ENCODE peak calls at places on chromosomes 12 and 14, in ten cellular contexts. X is ovary; Z is esophagus muscularis mucosa; U is NCI-H1105; S is stimulated activated CD8-positive, alpha-beta memory T cell treated with anti-CD3 and anti-CD28 coated beads, Interleukin-2, amount 100 ng/mL, for 1 hour; R is iris pigment epithelial cell; Q is HS-27A; G is lower leg skin; A is NAMALWA; O is germinal center. M is an unnamed sample.

GRCh38 chr14:24032727-24033418 is 18.9 kb upstream of the CARMIL3 start:
- DNase-seq in U (no peak), O (no peak), A (no peak), Q (no peak), R (peak), X (no peak), S (no peak), Z (no peak), G (peak), M (no peak)

GRCh38 chr14:28671425-28671824 is 95.2 kb upstream of the FOXG1 start:
- DNase-seq in X (no peak), G (no peak), Z (no peak), U (no peak), R (peak), O (no peak), A (no peak), S (no peak), Q (no peak), M (no peak)

GRCh38 chr12:64171715-64172114 is 50.4 kb downstream of the KICS2 start:
- DNase-seq in O (no peak), A (no peak), Q (peak), R (peak), X (no peak), Z (no peak), G (no peak), S (no peak), U (no peak), M (no peak)

GRCh38 chr12:71440393-71441349 is 1.1 kb downstream of the LGR5 start:
- DNase-seq in R (no peak), U (no peak), G (no peak), O (peak), A (no peak), X (no peak), S (no peak), Q (peak), Z (no peak), M (no peak)

GRCh38 chr12:40681148-40681547 is 11.1 kb upstream of the CNTN1 start:
- DNase-seq in O (no peak), G (no peak), Z (no peak), A (no peak), R (no peak), S (no peak), X (no peak), Q (no peak), U (no peak), M (no peak)

GRCh38 chr12:128994869-128995268 is 141.6 kb downstream of the GLT1D1 start:
- DNase-seq in X (no peak), O (no peak), U (peak), S (no peak), R (no peak), G (no peak), Q (no peak), A (no peak), Z (no peak), M (no peak)

GRCh38 chr12:4138051-4138450 is 135.5 kb upstream of the CCND2 start:
- DNase-seq in Q (no peak), G (no peak), R (no peak), U (no peak), X (no peak), A (no peak), Z (no peak), O (no peak), S (no peak), M (no peak)

GRCh38 chr12:123471374-123472068 is 13.6 kb downstream of the SNRNP35 start:
- DNase-seq in A (no peak), R (peak), Z (no peak), O (no peak), U (no peak), Q (no peak), S (no peak), X (no peak), G (no peak), M (no peak)

GRCh38 chr14:90836692-90837063 is 20.4 kb upstream of the TTC7B start:
- DNase-seq in X (no peak), Q (no peak), U (no peak), O (no peak), A (no peak), S (no peak), G (no peak), Z (no peak), R (no peak), M (peak)

GRCh38 chr12:56951582-56952339 is 5.6 kb downstream of the RDH16 start:
- DNase-seq in X (no peak), R (no peak), Z (peak), S (no peak), A (no peak), U (no peak), G (no peak), O (no peak), Q (no peak), M (no peak)

GRCh38 chr14:91413547-91414474 is 3.8 kb downstream of the CCDC88C start:
- DNase-seq in S (no peak), O (peak), R (no peak), G (no peak), U (peak), X (no peak), Z (no peak), Q (no peak), A (no peak), M (no peak)

GRCh38 chr12:121955258-121956040 is 37.1 kb downstream of the CFAP251 start:
- DNase-seq in S (no peak), Q (no peak), A (peak), U (no peak), R (peak), X (no peak), Z (no peak), G (no peak), O (no peak), M (no peak)

GRCh38 chr14:52269100-52269499 is 1.6 kb downstream of the PTGDR start:
- DNase-seq in R (no peak), S (no peak), Q (no peak), G (no peak), X (no peak), O (no peak), A (no peak), Z (no peak), U (no peak), M (no peak)

GRCh38 chr12:29241821-29242591 is 92.9 kb downstream of the FAR2 start:
- DNase-seq in S (no peak), Z (no peak), A (no peak), R (peak), X (no peak), Q (no peak), O (no peak), U (no peak), G (peak), M (no peak)

GRCh38 chr14:68787235-68787727 is 5.6 kb downstream of the ZFP36L1 start:
- DNase-seq in Z (peak), Q (no peak), S (no peak), G (no peak), O (no peak), R (peak), X (peak), A (no peak), U (no peak), M (peak)

GRCh38 chr12:6538420-6539275 is 4.3 kb downstream of the GAPDH start:
- DNase-seq in S (no peak), A (peak), G (no peak), R (peak), U (no peak), O (peak), X (no peak), Z (no peak), Q (peak), M (no peak)

GRCh38 chr12:40137252-40137651 is 31.4 kb upstream of the SLC2A13 start:
- DNase-seq in R (peak), X (no peak), Q (no peak), O (peak), U (no peak), Z (no peak), A (peak), S (no peak), G (no peak), M (no peak)

GRCh38 chr14:78790262-78790661 is 620.1 kb downstream of the NRXN3 start:
- DNase-seq in Q (no peak), O (no peak), S (no peak), A (peak), G (no peak), Z (no peak), U (no peak), X (no peak), R (no peak), M (no peak)

M was measured in uterus.